ENCODE peak calls at places on chromosomes 16 and 17, in ten cellular contexts. I is iPS-NIHi11, A is Peyer's patch, L is aorta, X is astrocyte of the cerebellum, M is HepG2, Z is H54, W is GM10248, K is AG09309, V is AML-193. U is an unnamed sample.

GRCh38 chr17:1576500-1576899 is 13.9 kb upstream of the PITPNA start:
- DNase-seq in Z (no peak), A (no peak), X (no peak), I (no peak), K (no peak), L (no peak), V (no peak), M (no peak), W (no peak), U (peak; percentile 29)

GRCh38 chr16:59088401-59088800 is 354.3 kb upstream of the GOT2 start:
- DNase-seq in L (no peak), V (no peak), Z (no peak), K (no peak), W (no peak), I (no peak), A (no peak), X (no peak), M (no peak), U (no peak)

GRCh38 chr17:81722184-81723120 is 10.4 kb downstream of the SLC25A10 start:
- DNase-seq in L (no peak), V (no peak), M (no peak), X (no peak), I (no peak), A (peak; percentile 83), W (no peak), Z (peak; percentile 51), K (no peak), U (peak; percentile 99)

GRCh38 chr16:140175-140857 is 1.8 kb upstream of the NPRL3 start:
- DNase-seq in V (no peak), L (no peak), Z (no peak), M (no peak), I (no peak), X (no peak), W (no peak), A (no peak), K (no peak), U (no peak)

GRCh38 chr17:75109407-75110236 is at the start of gene ARMC7:
- DNase-seq in M (peak; percentile 77), V (peak; percentile 90), W (peak; percentile 97), K (no peak), X (no peak), I (peak; percentile 98), L (peak; percentile 94), Z (peak; percentile 98), A (peak; percentile 96), U (peak; percentile 69)

GRCh38 chr17:78147315-78147998 is 1.3 kb downstream of the C17orf99 start:
- DNase-seq in M (no peak), L (no peak), K (no peak), X (no peak), I (no peak), V (no peak), A (peak; percentile 83), W (peak; percentile 60), Z (no peak), U (no peak)

GRCh38 chr16:4327386-4327781 is 11.5 kb downstream of the GLIS2 start:
- DNase-seq in I (peak; percentile 64), L (no peak), V (no peak), Z (no peak), W (no peak), M (no peak), K (no peak), X (no peak), A (no peak), U (no peak)

GRCh38 chr17:1188812-1189211 is 9.0 kb upstream of the ABR start:
- DNase-seq in I (no peak), Z (no peak), X (peak; percentile 27), A (peak; percentile 86), M (no peak), L (peak; percentile 95), W (no peak), V (no peak), K (peak; percentile 28), U (no peak)

GRCh38 chr16:25699069-25699468 is 7.3 kb downstream of the HS3ST4 start:
- DNase-seq in V (peak; percentile 11), K (no peak), M (no peak), Z (no peak), A (no peak), W (no peak), I (no peak), X (no peak), L (no peak), U (no peak)

GRCh38 chr17:28342313-28342712 is 6.8 kb downstream of the TNFAIP1 start:
- DNase-seq in I (no peak), X (no peak), K (no peak), L (no peak), W (no peak), V (no peak), Z (no peak), M (no peak), A (no peak), U (no peak)